ENCODE peak calls at places on chromosomes 1 and 21, in ten cellular contexts. V, X, L, M, Z, P, O, A, S and E are unnamed samples.

GRCh38 chr1:44154665-44155064 is 13.2 kb upstream of the KLF18 start:
- DNase-seq in V (no peak), X (no peak), L (no peak), M (no peak), Z (no peak), P (no peak), O (no peak), A (peak; percentile 8), S (no peak), E (no peak)

GRCh38 chr21:35020902-35021301 is 28.2 kb downstream of the RUNX1 start:
- DNase-seq in V (no peak), X (no peak), L (no peak), M (no peak), Z (no peak), P (no peak), O (no peak), A (no peak), S (no peak), E (no peak)

GRCh38 chr1:100847481-100847880 is 47.2 kb downstream of the EXTL2 start:
- DNase-seq in V (no peak), X (no peak), L (no peak), M (no peak), Z (no peak), P (no peak), O (no peak), A (no peak), S (no peak), E (no peak)

GRCh38 chr1:225748479-225748878 is 29.1 kb upstream of the SRP9 start:
- DNase-seq in V (no peak), X (no peak), L (no peak), M (no peak), Z (no peak), P (no peak), O (no peak), A (no peak), S (no peak), E (no peak)

GRCh38 chr21:20728691-20729090 is 269.5 kb upstream of the NCAM2 start:
- DNase-seq in V (peak; percentile 54), X (no peak), L (no peak), M (no peak), Z (no peak), P (no peak), O (no peak), A (no peak), S (no peak), E (no peak)

GRCh38 chr1:22503721-22504410 is 52.2 kb downstream of the ZBTB40 start:
- DNase-seq in V (no peak), X (no peak), L (no peak), M (no peak), Z (no peak), P (no peak), O (no peak), A (peak; percentile 30), S (no peak), E (no peak)

GRCh38 chr1:30885580-30886513 is 22.7 kb downstream of the SDC3 start:
- DNase-seq in V (no peak), X (no peak), L (no peak), M (peak; percentile 42), Z (no peak), P (no peak), O (no peak), A (no peak), S (no peak), E (no peak)

GRCh38 chr1:60573726-60574409 is 500.3 kb upstream of the C1orf87 start:
- DNase-seq in V (no peak), X (no peak), L (no peak), M (no peak), Z (no peak), P (no peak), O (no peak), A (peak; percentile 17), S (no peak), E (no peak)

GRCh38 chr1:181134543-181135461 is 46.3 kb downstream of the IER5 start:
- DNase-seq in V (peak; percentile 67), X (peak; percentile 81), L (no peak), M (no peak), Z (no peak), P (no peak), O (no peak), A (no peak), S (no peak), E (peak; percentile 62)

GRCh38 chr1:181136738-181137122 is 48.2 kb downstream of the IER5 start:
- DNase-seq in V (no peak), X (no peak), L (no peak), M (no peak), Z (no peak), P (no peak), O (no peak), A (no peak), S (no peak), E (no peak)

GRCh38 chr1:181137217-181137743 is 48.8 kb downstream of the IER5 start:
- DNase-seq in V (no peak), X (no peak), L (no peak), M (no peak), Z (no peak), P (no peak), O (no peak), A (no peak), S (no peak), E (no peak)

GRCh38 chr1:181135462-181135781 is 46.9 kb downstream of the IER5 start:
- DNase-seq in V (peak; percentile 66), X (no peak), L (no peak), M (no peak), Z (no peak), P (no peak), O (no peak), A (no peak), S (peak; percentile 77), E (peak; percentile 47)

DNA sequence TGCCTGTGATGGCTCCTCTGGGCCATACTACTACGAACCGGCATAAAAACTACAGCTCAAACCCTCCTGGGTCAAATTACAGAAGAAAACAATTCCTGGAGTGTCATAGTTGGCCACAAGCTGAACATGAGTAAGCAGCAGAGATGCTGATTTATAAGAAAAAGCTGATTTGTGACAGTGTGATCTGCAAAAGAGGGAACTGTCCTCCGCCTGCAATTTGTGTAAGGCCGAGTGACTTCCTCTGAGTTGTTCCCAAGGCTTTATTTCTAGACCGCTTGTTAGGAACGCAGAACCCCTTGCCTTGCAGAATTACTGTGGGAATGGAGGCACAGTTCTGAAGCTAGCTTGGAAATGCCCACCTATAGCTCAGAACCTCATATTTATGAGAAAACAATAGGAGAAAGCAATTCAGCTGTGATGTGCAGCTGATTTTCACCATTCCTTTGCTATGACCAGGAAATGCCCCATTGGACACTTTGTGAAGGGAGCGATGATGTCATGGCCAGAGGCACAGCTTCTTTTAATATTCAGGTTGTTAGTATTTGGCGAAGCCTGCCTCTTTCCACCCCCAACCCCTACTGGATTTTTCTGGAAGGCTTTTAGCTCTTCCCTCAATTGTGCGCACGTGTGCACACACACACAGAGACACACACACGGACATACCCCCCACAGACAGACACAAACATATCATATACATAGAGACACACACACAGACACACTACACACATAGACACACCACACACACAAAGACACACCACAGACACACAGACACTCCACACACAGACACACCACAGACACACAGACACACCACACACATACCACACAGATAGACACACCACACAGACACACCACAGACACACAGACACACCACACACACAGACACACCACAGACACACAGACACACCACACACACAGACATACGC is 47.6 kb downstream of the IER5 start:
- DNase-seq in V (no peak), X (no peak), L (no peak), M (no peak), Z (no peak), P (no peak), O (no peak), A (no peak), S (no peak), E (no peak)
- H3K27ac ChIP-seq in V (no peak overlapping the region), X (no peak overlapping the region), L (no peak overlapping the region), M (peak overlapping the region; percentile 6), Z (peak overlapping the region; percentile 68), P (peak overlapping the region; percentile 61), O (no peak overlapping the region), A (no peak overlapping the region), S (no peak overlapping the region), E (peak overlapping the region; percentile 84)

DNA sequence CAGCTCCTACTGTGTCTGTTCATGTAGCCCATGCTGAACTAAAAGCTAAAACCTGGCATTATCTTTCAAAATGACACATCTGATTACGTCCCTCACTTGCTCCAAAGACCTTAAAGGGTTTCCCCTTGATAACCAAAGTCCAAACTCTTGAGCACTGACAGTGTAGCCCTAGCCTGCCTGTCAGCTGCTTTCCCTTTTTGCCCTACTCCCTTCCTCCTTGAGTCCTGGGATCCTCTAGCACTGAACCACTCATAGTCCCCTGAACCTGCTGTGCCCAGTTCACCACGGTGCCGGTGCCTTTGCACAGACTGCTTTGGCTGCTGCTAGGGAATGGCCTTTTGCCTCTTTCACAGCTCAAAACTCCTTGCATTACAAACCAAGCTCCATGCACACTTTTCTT is 67.5 kb downstream of the PLXNA2 start:
- DNase-seq in V (no peak), X (no peak), L (no peak), M (no peak), Z (no peak), P (no peak), O (no peak), A (no peak), S (no peak), E (no peak)
- H3K4me3 ChIP-seq in V (no peak overlapping the region), X (no peak overlapping the region), L (no peak overlapping the region), M (no peak overlapping the region), Z (no peak overlapping the region), P (no peak overlapping the region), O (no peak overlapping the region), A (no peak overlapping the region), S (no peak overlapping the region), E (no peak overlapping the region)

GRCh38 chr21:45670731-45671130 is 27.2 kb downstream of the PCBP3 start:
- DNase-seq in V (no peak), X (no peak), L (no peak), M (no peak), Z (no peak), P (no peak), O (no peak), A (no peak), S (no peak), E (no peak)
- H3K9me3 ChIP-seq in V (no peaks in the 10 kb centered on the region), X (no peaks in the 10 kb centered on the region), L (no peaks in the 10 kb centered on the region), M (no peaks in the 10 kb centered on the region), Z (no peaks in the 10 kb centered on the region), P (peaks cover 25% of the 10 kb centered on the region), O (no peaks in the 10 kb centered on the region), A (no peaks in the 10 kb centered on the region), S (no peaks in the 10 kb centered on the region), E (peaks cover 6% of the 10 kb centered on the region)

DNA sequence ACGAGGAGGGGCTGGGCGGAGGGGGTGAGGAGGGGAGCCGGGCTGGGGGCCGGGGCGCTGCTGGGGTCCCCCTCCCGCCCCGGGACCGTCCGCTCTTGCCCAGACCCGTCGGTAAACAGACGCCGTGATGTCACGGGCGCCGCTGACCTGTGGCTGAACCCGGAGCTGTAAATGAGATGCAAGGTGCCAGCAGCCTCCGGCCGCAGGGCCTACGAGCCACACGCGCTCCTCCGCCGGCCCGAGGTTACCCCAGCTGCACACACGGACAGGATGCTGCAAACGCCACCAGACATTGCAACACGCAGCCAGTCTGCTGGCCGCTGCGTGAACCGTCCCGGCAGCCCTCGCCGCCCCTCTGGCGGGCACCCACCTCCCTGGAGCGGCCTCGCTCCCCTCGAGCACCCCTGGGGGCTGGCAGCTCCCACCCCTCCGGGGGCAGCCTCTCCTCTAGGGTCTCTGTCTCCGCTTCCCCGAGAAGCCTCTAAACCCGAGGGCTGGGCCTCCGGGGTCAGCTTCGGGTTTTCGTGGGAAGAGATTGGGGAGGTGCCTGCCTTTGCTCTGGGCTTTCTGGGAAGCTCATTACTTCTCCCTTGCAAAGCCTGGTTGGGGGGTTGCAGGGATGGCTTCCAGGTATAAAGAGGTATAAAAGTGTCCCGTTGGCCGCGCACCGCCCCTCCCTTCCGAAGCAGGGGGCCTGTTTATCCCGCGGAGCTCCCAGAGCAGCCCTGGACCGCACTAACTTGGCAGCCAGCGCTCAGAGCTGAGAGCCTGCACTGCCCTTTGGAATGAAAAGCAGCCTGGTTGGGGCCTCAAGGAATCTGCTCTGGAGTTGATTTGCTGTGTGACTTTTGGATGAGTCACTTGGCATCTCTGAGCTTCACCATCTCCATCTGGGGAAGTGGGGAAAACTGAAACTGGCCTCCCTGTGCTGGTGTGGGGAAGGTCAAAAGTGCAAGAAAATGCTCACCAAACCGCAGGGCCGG is 21.9 kb downstream of the DHRS3 start:
- DNase-seq in V (peak; percentile 90), X (peak; percentile 94), L (peak; percentile 85), M (peak; percentile 93), Z (peak; percentile 90), P (peak; percentile 91), O (no peak), A (no peak), S (no peak), E (no peak)
- H3K27ac ChIP-seq in V (peak overlapping the region; percentile 83), X (peak overlapping the region; percentile 90), L (peak overlapping the region; percentile 93), M (peak overlapping the region; percentile 90), Z (peak overlapping the region; percentile 86), P (peak overlapping the region; percentile 93), O (no peak overlapping the region), A (no peak overlapping the region), S (no peak overlapping the region), E (no peak overlapping the region)